ENCODE peak calls at places on chromosome 13, in eight cellular contexts. One of them, this sample, is unnamed.

GRCh38 chr13:20939662-20940061 is 37.1 kb upstream of the XPO4 start:
- DNase-seq in IMR-90: no peak
- DNase-seq in neural crest cell: no peak
- DNase-seq in EL: no peak
- DNase-seq in stimulated activated CD4-positive, alpha-beta T cell treated with anti-CD3 and anti-CD28 coated beads, Interleukin-15, amount 100 ng/mL, for 1 hour: no peak
- DNase-seq in suprapubic skin: no peak
- DNase-seq in KG1: no peak
- DNase-seq in central memory CD4-positive, alpha-beta T cell: no peak
- DNase-seq in this sample: no peak

GRCh38 chr13:61277877-61278276 is 137.8 kb downstream of the PCDH20 start:
- DNase-seq in EL: no peak
- DNase-seq in KG1: no peak
- DNase-seq in central memory CD4-positive, alpha-beta T cell: no peak
- DNase-seq in IMR-90: no peak
- DNase-seq in neural crest cell: no peak
- DNase-seq in suprapubic skin: no peak
- DNase-seq in stimulated activated CD4-positive, alpha-beta T cell treated with anti-CD3 and anti-CD28 coated beads, Interleukin-15, amount 100 ng/mL, for 1 hour: no peak
- DNase-seq in this sample: no peak

GRCh38 chr13:28497143-28497876 is 2.4 kb upstream of the FLT1 start:
- DNase-seq in stimulated activated CD4-positive, alpha-beta T cell treated with anti-CD3 and anti-CD28 coated beads, Interleukin-15, amount 100 ng/mL, for 1 hour: no peak
- DNase-seq in KG1: no peak
- DNase-seq in neural crest cell: no peak
- DNase-seq in suprapubic skin: no peak
- DNase-seq in central memory CD4-positive, alpha-beta T cell: no peak
- DNase-seq in EL: no peak
- DNase-seq in IMR-90: no peak
- DNase-seq in this sample: no peak

GRCh38 chr13:36382030-36382429 is 35.8 kb upstream of the SPART start:
- DNase-seq in stimulated activated CD4-positive, alpha-beta T cell treated with anti-CD3 and anti-CD28 coated beads, Interleukin-15, amount 100 ng/mL, for 1 hour: no peak
- DNase-seq in EL: no peak
- DNase-seq in central memory CD4-positive, alpha-beta T cell: no peak
- DNase-seq in IMR-90: no peak
- DNase-seq in suprapubic skin: no peak
- DNase-seq in KG1: no peak
- DNase-seq in neural crest cell: no peak
- DNase-seq in this sample: no peak

GRCh38 chr13:110712081-110712848 is 1.2 kb upstream of the ING1 start:
- DNase-seq in IMR-90: peak; percentile 73
- DNase-seq in suprapubic skin: peak; percentile 91
- DNase-seq in EL: peak; percentile 84
- DNase-seq in KG1: peak; percentile 81
- DNase-seq in stimulated activated CD4-positive, alpha-beta T cell treated with anti-CD3 and anti-CD28 coated beads, Interleukin-15, amount 100 ng/mL, for 1 hour: peak; percentile 83
- DNase-seq in neural crest cell: peak; percentile 76
- DNase-seq in central memory CD4-positive, alpha-beta T cell: peak; percentile 80
- DNase-seq in this sample: peak; percentile 84

GRCh38 chr13:47790755-47791154 is 210.3 kb downstream of the SUCLA2 start:
- DNase-seq in EL: no peak
- DNase-seq in KG1: no peak
- DNase-seq in IMR-90: no peak
- DNase-seq in neural crest cell: no peak
- DNase-seq in stimulated activated CD4-positive, alpha-beta T cell treated with anti-CD3 and anti-CD28 coated beads, Interleukin-15, amount 100 ng/mL, for 1 hour: no peak
- DNase-seq in central memory CD4-positive, alpha-beta T cell: no peak
- DNase-seq in suprapubic skin: no peak
- DNase-seq in this sample: no peak

GRCh38 chr13:89136678-89137077 is 1465.5 kb downstream of the SLITRK5 start:
- DNase-seq in suprapubic skin: no peak
- DNase-seq in central memory CD4-positive, alpha-beta T cell: no peak
- DNase-seq in EL: no peak
- DNase-seq in KG1: no peak
- DNase-seq in stimulated activated CD4-positive, alpha-beta T cell treated with anti-CD3 and anti-CD28 coated beads, Interleukin-15, amount 100 ng/mL, for 1 hour: no peak
- DNase-seq in IMR-90: no peak
- DNase-seq in neural crest cell: no peak
- DNase-seq in this sample: no peak

GRCh38 chr13:69324109-69324886 is 783.3 kb upstream of the ATXN8OS start:
- DNase-seq in IMR-90: no peak
- DNase-seq in stimulated activated CD4-positive, alpha-beta T cell treated with anti-CD3 and anti-CD28 coated beads, Interleukin-15, amount 100 ng/mL, for 1 hour: no peak
- DNase-seq in neural crest cell: no peak
- DNase-seq in KG1: peak; percentile 47
- DNase-seq in EL: no peak
- DNase-seq in suprapubic skin: no peak
- DNase-seq in central memory CD4-positive, alpha-beta T cell: no peak
- DNase-seq in this sample: no peak